ENCODE peak calls at places on chromosomes 7 and 10, in seven cellular contexts. N, Y, B, J, L, K and U are unnamed samples.

GRCh38 chr7:11779864-11780263 is 52.1 kb downstream of the THSD7A start:
- DNase-seq in N (no peak), Y (no peak), B (peak), J (no peak), L (no peak), K (no peak), U (no peak)

GRCh38 chr10:44316187-44316921 is 68.5 kb downstream of the CXCL12 start:
- DNase-seq in N (no peak), Y (peak), B (no peak), J (no peak), L (no peak), K (no peak), U (peak)

GRCh38 chr7:95687759-95688343 is 84.5 kb upstream of the DYNC1I1 start:
- DNase-seq in N (no peak), Y (no peak), B (peak), J (peak), L (no peak), K (no peak), U (no peak)

GRCh38 chr10:87674963-87675362 is 15.3 kb downstream of the PAPSS2 start:
- DNase-seq in N (no peak), Y (no peak), B (no peak), J (no peak), L (no peak), K (no peak), U (no peak)

GRCh38 chr10:22874189-22874854 is 53.5 kb upstream of the ARMC3 start:
- DNase-seq in N (no peak), Y (no peak), B (no peak), J (no peak), L (no peak), K (no peak), U (no peak)

GRCh38 chr10:112524637-112525036 is 77.6 kb downstream of the VTI1A start:
- DNase-seq in N (no peak), Y (no peak), B (no peak), J (no peak), L (no peak), K (no peak), U (no peak)

GRCh38 chr10:103661198-103661950 is 167.9 kb downstream of the NEURL1 start:
- DNase-seq in N (no peak), Y (peak), B (no peak), J (peak), L (peak), K (peak), U (no peak)

GRCh38 chr7:108570146-108570755 is 577 bp downstream of the DNAJB9 start:
- DNase-seq in N (peak), Y (peak), B (peak), J (peak), L (no peak), K (no peak), U (no peak)

GRCh38 chr7:77467453-77467852 is 51.3 kb upstream of the GSAP start:
- DNase-seq in N (no peak), Y (no peak), B (peak), J (peak), L (no peak), K (no peak), U (no peak)

GRCh38 chr10:58587676-58588075 is 75.0 kb downstream of the BICC1 start:
- DNase-seq in N (no peak), Y (no peak), B (no peak), J (no peak), L (no peak), K (no peak), U (no peak)

GRCh38 chr10:34031410-34031809 is 696.9 kb upstream of the NRP1 start:
- DNase-seq in N (no peak), Y (no peak), B (no peak), J (peak), L (no peak), K (no peak), U (no peak)

GRCh38 chr7:15314922-15315321 is 246.9 kb downstream of the AGMO start:
- DNase-seq in N (no peak), Y (no peak), B (no peak), J (no peak), L (no peak), K (no peak), U (no peak)

GRCh38 chr10:132328738-132329137 is 3.3 kb upstream of the LRRC27 start:
- DNase-seq in N (no peak), Y (no peak), B (no peak), J (no peak), L (no peak), K (no peak), U (no peak)

GRCh38 chr7:126041472-126041871 is 1111.8 kb upstream of the POT1 start:
- DNase-seq in N (no peak), Y (no peak), B (no peak), J (no peak), L (no peak), K (no peak), U (no peak)

GRCh38 chr7:12570529-12571461 is at the start of gene SCIN:
- DNase-seq in N (peak), Y (peak), B (peak), J (no peak), L (no peak), K (no peak), U (no peak)

GRCh38 chr7:129363-130221 is 62.8 kb upstream of the FAM20C start:
- DNase-seq in N (no peak), Y (no peak), B (no peak), J (no peak), L (no peak), K (no peak), U (peak)

GRCh38 chr10:131314148-131314547 is 2.6 kb upstream of the TCERG1L start:
- DNase-seq in N (no peak), Y (no peak), B (no peak), J (no peak), L (no peak), K (no peak), U (no peak)

GRCh38 chr10:24718031-24718855 is 5.4 kb downstream of the ARHGAP21 start:
- DNase-seq in N (no peak), Y (no peak), B (no peak), J (no peak), L (no peak), K (no peak), U (no peak)

GRCh38 chr10:49441488-49442476 is 45.9 kb upstream of the DRGX start:
- DNase-seq in N (no peak), Y (peak), B (no peak), J (no peak), L (no peak), K (no peak), U (no peak)

GRCh38 chr10:66572700-66573099 is 353.1 kb upstream of the LRRTM3 start:
- DNase-seq in N (no peak), Y (no peak), B (no peak), J (no peak), L (no peak), K (no peak), U (no peak)

GRCh38 chr7:101363734-101364374 is 1.2 kb downstream of the COL26A1 start:
- DNase-seq in N (peak), Y (peak), B (peak), J (peak), L (no peak), K (no peak), U (no peak)

GRCh38 chr7:1541431-1542162 is 11.1 kb downstream of the MAFK start:
- DNase-seq in N (no peak), Y (no peak), B (no peak), J (no peak), L (no peak), K (no peak), U (no peak)

GRCh38 chr10:103888113-103888841 is 29.7 kb downstream of the STN1 start:
- DNase-seq in N (no peak), Y (peak), B (peak), J (peak), L (peak), K (no peak), U (peak)

GRCh38 chr7:26912933-26913536 is 48.6 kb upstream of the SKAP2 start:
- DNase-seq in N (no peak), Y (no peak), B (no peak), J (no peak), L (no peak), K (no peak), U (no peak)

GRCh38 chr10:132870426-132870825 is 71.9 kb downstream of the CFAP46 start:
- DNase-seq in N (peak), Y (no peak), B (no peak), J (peak), L (no peak), K (no peak), U (no peak)

GRCh38 chr7:1974714-1975113 is 258.0 kb downstream of the MAD1L1 start:
- DNase-seq in N (no peak), Y (no peak), B (no peak), J (no peak), L (no peak), K (no peak), U (no peak)

GRCh38 chr7:107594961-107595737 is 15.1 kb downstream of the BCAP29 start:
- DNase-seq in N (no peak), Y (no peak), B (no peak), J (no peak), L (no peak), K (peak), U (no peak)

GRCh38 chr7:123024989-123025758 is 29.7 kb upstream of the TAS2R16 start:
- DNase-seq in N (no peak), Y (no peak), B (no peak), J (no peak), L (no peak), K (no peak), U (no peak)